ENCODE peak calls at places on chromosomes 16 and 17, in nine cellular contexts. One of them, this sample, is unnamed.

GRCh38 chr17:67491678-67492019 is 114.6 kb downstream of the PITPNC1 start:
- DNase-seq in ascending aorta: no peak
- DNase-seq in psoas muscle: no peak
- DNase-seq in Peyer's patch: no peak
- DNase-seq in endothelial cell: no peak
- DNase-seq in tibial artery: no peak
- DNase-seq in nephron progenitor cell: no peak
- DNase-seq in HFFc6: no peak
- DNase-seq in H9: peak; percentile 28
- DNase-seq in this sample: no peak

GRCh38 chr16:57639172-57639571 is 10.7 kb downstream of the ADGRG1 start:
- DNase-seq in HFFc6: no peak
- DNase-seq in Peyer's patch: no peak
- DNase-seq in nephron progenitor cell: peak; percentile 83
- DNase-seq in ascending aorta: no peak
- DNase-seq in tibial artery: no peak
- DNase-seq in endothelial cell: peak; percentile 68
- DNase-seq in psoas muscle: no peak
- DNase-seq in H9: peak; percentile 78
- DNase-seq in this sample: peak; percentile 72

GRCh38 chr17:34579017-34579946 is at the start of gene TMEM132E:
- DNase-seq in HFFc6: no peak
- DNase-seq in tibial artery: no peak
- DNase-seq in psoas muscle: no peak
- DNase-seq in nephron progenitor cell: peak; percentile 80
- DNase-seq in endothelial cell: peak; percentile 33
- DNase-seq in Peyer's patch: peak; percentile 54
- DNase-seq in ascending aorta: no peak
- DNase-seq in H9: peak; percentile 71
- DNase-seq in this sample: no peak

GRCh38 chr16:58346831-58347371 is 45.4 kb upstream of the GINS3 start:
- DNase-seq in psoas muscle: no peak
- DNase-seq in H9: no peak
- DNase-seq in ascending aorta: no peak
- DNase-seq in endothelial cell: no peak
- DNase-seq in HFFc6: no peak
- DNase-seq in Peyer's patch: no peak
- DNase-seq in tibial artery: no peak
- DNase-seq in nephron progenitor cell: no peak
- DNase-seq in this sample: no peak

GRCh38 chr16:10929853-10930754 is 12.2 kb downstream of the DEXI start:
- DNase-seq in Peyer's patch: no peak
- DNase-seq in ascending aorta: no peak
- DNase-seq in H9: no peak
- DNase-seq in psoas muscle: no peak
- DNase-seq in HFFc6: no peak
- DNase-seq in endothelial cell: no peak
- DNase-seq in tibial artery: no peak
- DNase-seq in nephron progenitor cell: no peak
- DNase-seq in this sample: no peak

GRCh38 chr17:65856865-65857264 is 295.4 kb upstream of the AXIN2 start:
- DNase-seq in HFFc6: peak; percentile 0
- DNase-seq in Peyer's patch: no peak
- DNase-seq in nephron progenitor cell: no peak
- DNase-seq in H9: no peak
- DNase-seq in ascending aorta: no peak
- DNase-seq in psoas muscle: no peak
- DNase-seq in tibial artery: no peak
- DNase-seq in endothelial cell: no peak
- DNase-seq in this sample: no peak

GRCh38 chr16:78353610-78354009 is 254.2 kb downstream of the WWOX start:
- DNase-seq in endothelial cell: no peak
- DNase-seq in ascending aorta: no peak
- DNase-seq in Peyer's patch: no peak
- DNase-seq in tibial artery: no peak
- DNase-seq in nephron progenitor cell: no peak
- DNase-seq in HFFc6: no peak
- DNase-seq in H9: no peak
- DNase-seq in psoas muscle: no peak
- DNase-seq in this sample: no peak

GRCh38 chr17:4436846-4437245 is 3.1 kb downstream of the SPNS3 start:
- DNase-seq in ascending aorta: no peak
- DNase-seq in nephron progenitor cell: no peak
- DNase-seq in tibial artery: no peak
- DNase-seq in psoas muscle: no peak
- DNase-seq in HFFc6: no peak
- DNase-seq in endothelial cell: no peak
- DNase-seq in Peyer's patch: no peak
- DNase-seq in H9: no peak
- DNase-seq in this sample: no peak

GRCh38 chr16:58196898-58197313 is 1.0 kb downstream of the CSNK2A2 start:
- DNase-seq in tibial artery: no peak
- DNase-seq in Peyer's patch: no peak
- DNase-seq in endothelial cell: no peak
- DNase-seq in H9: no peak
- DNase-seq in nephron progenitor cell: no peak
- DNase-seq in psoas muscle: no peak
- DNase-seq in ascending aorta: no peak
- DNase-seq in HFFc6: peak; percentile 3
- DNase-seq in this sample: no peak

DNA sequence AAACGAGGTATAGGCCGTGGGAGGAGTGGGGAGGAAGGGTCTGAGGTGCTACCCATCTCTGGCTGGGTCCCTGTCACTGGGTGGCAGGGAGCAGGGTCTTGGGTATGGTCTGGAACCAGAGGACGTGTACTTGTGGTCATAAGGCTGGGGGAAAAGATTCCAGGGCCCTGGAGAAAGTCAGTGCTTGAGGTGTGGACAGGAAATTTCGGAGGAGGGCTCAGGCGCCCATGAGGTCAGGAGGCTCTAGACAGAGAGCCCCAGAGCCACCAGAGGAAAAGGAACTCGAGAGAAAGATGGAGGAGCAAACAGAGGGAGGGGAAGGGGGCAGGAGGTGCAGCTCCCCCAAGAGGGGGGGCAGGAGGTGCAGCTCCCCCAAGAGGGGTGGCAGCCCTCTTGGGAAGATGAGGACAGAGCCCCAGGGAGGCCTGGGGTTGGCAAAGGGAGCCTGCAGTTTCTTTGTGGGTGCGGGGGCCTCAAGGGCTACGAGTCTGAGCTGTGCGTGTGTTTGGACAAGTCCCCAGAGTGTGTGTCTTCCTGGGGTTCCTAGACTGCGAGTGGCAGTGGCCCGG is 683 bp upstream of the SLC7A6 start:
- DNase-seq in HFFc6: no peak
- DNase-seq in nephron progenitor cell: no peak
- DNase-seq in tibial artery: no peak
- DNase-seq in H9: no peak
- DNase-seq in Peyer's patch: no peak
- DNase-seq in ascending aorta: no peak
- DNase-seq in endothelial cell: no peak
- DNase-seq in psoas muscle: no peak
- DNase-seq in this sample: no peak
- TF ChIP-seq CTCF in HFFc6: no peak
- TF ChIP-seq CTCF in nephron progenitor cell: no peak
- TF ChIP-seq CTCF in tibial artery: no peak
- TF ChIP-seq CTCF in H9: no peak
- TF ChIP-seq CTCF in Peyer's patch: no peak
- TF ChIP-seq CTCF in ascending aorta: no peak
- TF ChIP-seq CTCF in endothelial cell: peak; percentile 72
- TF ChIP-seq CTCF in psoas muscle: no peak
- TF ChIP-seq CTCF in this sample: no peak

DNA sequence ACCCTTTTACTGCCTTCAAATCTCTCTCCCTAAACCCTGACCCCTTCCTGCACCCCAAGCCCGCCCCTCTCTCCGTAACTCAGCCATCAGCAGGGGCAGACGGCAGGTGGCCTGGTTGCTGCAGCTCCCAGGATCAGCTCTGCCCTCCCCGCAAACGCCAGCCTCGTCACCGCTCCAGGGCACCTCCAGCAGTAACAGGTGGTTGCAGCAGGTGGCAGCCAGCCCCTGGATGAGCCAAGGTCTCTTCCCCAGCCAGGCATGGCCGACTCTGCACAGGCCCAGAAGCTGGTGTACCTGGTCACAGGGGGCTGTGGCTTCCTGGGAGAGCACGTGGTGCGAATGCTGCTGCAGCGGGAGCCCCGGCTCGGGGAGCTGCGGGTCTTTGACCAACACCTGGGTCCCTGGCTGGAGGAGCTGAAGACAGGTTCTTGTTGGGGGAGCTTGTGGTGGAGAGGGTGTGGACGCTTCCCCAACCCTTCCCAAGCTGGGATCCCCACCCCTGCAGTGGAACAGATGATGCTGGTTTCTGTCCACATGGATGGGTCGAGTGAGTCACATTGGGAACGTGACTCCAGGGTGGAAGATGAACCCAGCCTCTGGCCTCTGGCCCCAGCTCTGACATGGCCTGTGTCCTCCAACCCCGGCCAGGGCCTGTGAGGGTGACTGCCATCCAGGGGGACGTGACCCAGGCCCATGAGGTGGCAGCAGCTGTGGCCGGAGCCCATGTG is 558 bp downstream of the HSD3B7 start:
- DNase-seq in nephron progenitor cell: no peak
- DNase-seq in psoas muscle: peak; percentile 77
- DNase-seq in endothelial cell: no peak
- DNase-seq in tibial artery: no peak
- DNase-seq in ascending aorta: no peak
- DNase-seq in H9: peak; percentile 81
- DNase-seq in HFFc6: peak; percentile 12
- DNase-seq in Peyer's patch: peak; percentile 89
- DNase-seq in this sample: no peak
- TF ChIP-seq CTCF in nephron progenitor cell: no peak
- TF ChIP-seq CTCF in psoas muscle: no peak
- TF ChIP-seq CTCF in endothelial cell: no peak
- TF ChIP-seq CTCF in tibial artery: no peak
- TF ChIP-seq CTCF in ascending aorta: no peak
- TF ChIP-seq CTCF in H9: no peak
- TF ChIP-seq CTCF in HFFc6: no peak
- TF ChIP-seq CTCF in Peyer's patch: no peak
- TF ChIP-seq CTCF in this sample: no peak

GRCh38 chr16:67248401-67249177 is at the start of gene SLC9A5:
- DNase-seq in psoas muscle: peak; percentile 79
- DNase-seq in Peyer's patch: peak; percentile 54
- DNase-seq in HFFc6: no peak
- DNase-seq in H9: peak; percentile 61
- DNase-seq in tibial artery: no peak
- DNase-seq in ascending aorta: no peak
- DNase-seq in nephron progenitor cell: peak; percentile 56
- DNase-seq in endothelial cell: peak; percentile 48
- DNase-seq in this sample: peak; percentile 35
- TF ChIP-seq CTCF in psoas muscle: peak; percentile 29
- TF ChIP-seq CTCF in Peyer's patch: no peak
- TF ChIP-seq CTCF in HFFc6: peak; percentile 63
- TF ChIP-seq CTCF in H9: peak; percentile 20
- TF ChIP-seq CTCF in tibial artery: peak; percentile 25
- TF ChIP-seq CTCF in ascending aorta: peak; percentile 23
- TF ChIP-seq CTCF in nephron progenitor cell: no peak
- TF ChIP-seq CTCF in endothelial cell: no peak
- TF ChIP-seq CTCF in this sample: peak; percentile 44

GRCh38 chr17:41735744-41736143 is 1.3 kb upstream of the HAP1 start:
- DNase-seq in HFFc6: no peak
- DNase-seq in endothelial cell: no peak
- DNase-seq in ascending aorta: no peak
- DNase-seq in Peyer's patch: no peak
- DNase-seq in nephron progenitor cell: no peak
- DNase-seq in tibial artery: no peak
- DNase-seq in psoas muscle: no peak
- DNase-seq in H9: peak; percentile 30
- DNase-seq in this sample: no peak

GRCh38 chr17:41734139-41734948 is at the start of gene HAP1:
- DNase-seq in tibial artery: no peak
- DNase-seq in Peyer's patch: no peak
- DNase-seq in H9: peak; percentile 84
- DNase-seq in HFFc6: no peak
- DNase-seq in psoas muscle: no peak
- DNase-seq in endothelial cell: peak; percentile 65
- DNase-seq in ascending aorta: peak; percentile 67
- DNase-seq in nephron progenitor cell: peak; percentile 78
- DNase-seq in this sample: peak; percentile 63

GRCh38 chr17:41731836-41732235 is 2.6 kb downstream of the HAP1 start:
- DNase-seq in nephron progenitor cell: no peak
- DNase-seq in H9: no peak
- DNase-seq in Peyer's patch: no peak
- DNase-seq in ascending aorta: no peak
- DNase-seq in HFFc6: no peak
- DNase-seq in tibial artery: no peak
- DNase-seq in psoas muscle: no peak
- DNase-seq in endothelial cell: no peak
- DNase-seq in this sample: no peak

GRCh38 chr17:41734949-41735313 is 488 bp upstream of the HAP1 start:
- DNase-seq in psoas muscle: no peak
- DNase-seq in H9: no peak
- DNase-seq in tibial artery: no peak
- DNase-seq in HFFc6: no peak
- DNase-seq in endothelial cell: peak; percentile 31
- DNase-seq in ascending aorta: no peak
- DNase-seq in Peyer's patch: no peak
- DNase-seq in nephron progenitor cell: no peak
- DNase-seq in this sample: no peak

DNA sequence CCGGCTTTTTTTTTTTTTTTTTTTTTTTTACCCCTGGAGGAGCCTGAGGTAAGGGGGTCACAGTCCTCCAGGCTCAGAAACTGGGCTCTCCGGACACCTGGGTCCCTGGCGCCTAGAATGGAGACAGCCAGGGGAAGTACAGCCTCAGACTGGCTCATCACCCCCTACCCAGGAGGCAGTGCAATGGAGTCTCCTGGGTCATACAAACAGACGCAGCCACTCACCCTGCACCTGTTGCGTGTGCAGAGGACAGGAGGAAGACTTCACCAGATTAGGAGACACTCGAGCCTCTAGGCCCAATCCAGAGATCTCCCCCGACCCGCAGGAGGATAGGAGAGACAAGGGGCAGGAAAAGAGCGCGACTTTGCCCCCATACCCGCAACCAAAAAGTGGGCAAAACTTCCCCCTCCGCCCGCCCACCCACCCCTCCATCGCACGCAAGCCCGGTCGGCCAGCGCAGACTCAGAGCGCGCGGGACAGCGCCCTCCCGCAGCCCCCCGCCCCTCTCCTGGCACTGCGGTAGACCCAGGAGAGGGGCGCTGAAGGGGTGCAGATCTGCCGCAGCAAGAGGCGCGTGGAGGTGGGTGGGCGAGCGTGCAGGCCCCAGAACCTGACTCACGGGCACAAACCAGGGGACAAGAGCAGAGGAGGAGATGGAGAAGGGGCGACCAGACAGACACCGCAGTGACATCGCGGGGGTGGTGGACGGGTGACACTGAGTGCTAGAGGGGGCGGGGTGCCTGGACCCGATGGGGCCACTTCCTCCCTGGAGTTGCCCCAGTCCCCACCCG is 900 bp downstream of the HAP1 start:
- DNase-seq in psoas muscle: no peak
- DNase-seq in endothelial cell: no peak
- DNase-seq in tibial artery: no peak
- DNase-seq in H9: peak; percentile 49
- DNase-seq in Peyer's patch: no peak
- DNase-seq in ascending aorta: no peak
- DNase-seq in HFFc6: no peak
- DNase-seq in nephron progenitor cell: peak; percentile 41
- DNase-seq in this sample: no peak
- TF ChIP-seq CTCF in psoas muscle: no peak
- TF ChIP-seq CTCF in endothelial cell: no peak
- TF ChIP-seq CTCF in tibial artery: no peak
- TF ChIP-seq CTCF in H9: no peak
- TF ChIP-seq CTCF in Peyer's patch: no peak
- TF ChIP-seq CTCF in ascending aorta: no peak
- TF ChIP-seq CTCF in HFFc6: no peak
- TF ChIP-seq CTCF in nephron progenitor cell: no peak
- TF ChIP-seq CTCF in this sample: no peak

GRCh38 chr17:68600123-68600880 is 865 bp downstream of the FAM20A start:
- DNase-seq in HFFc6: no peak
- DNase-seq in tibial artery: no peak
- DNase-seq in nephron progenitor cell: peak; percentile 65
- DNase-seq in endothelial cell: peak; percentile 42
- DNase-seq in H9: peak; percentile 88
- DNase-seq in Peyer's patch: peak; percentile 50
- DNase-seq in psoas muscle: peak; percentile 63
- DNase-seq in ascending aorta: no peak
- DNase-seq in this sample: peak; percentile 42
- TF ChIP-seq CTCF in HFFc6: no peak
- TF ChIP-seq CTCF in tibial artery: no peak
- TF ChIP-seq CTCF in nephron progenitor cell: no peak
- TF ChIP-seq CTCF in endothelial cell: no peak
- TF ChIP-seq CTCF in H9: peak; percentile 60
- TF ChIP-seq CTCF in Peyer's patch: no peak
- TF ChIP-seq CTCF in psoas muscle: no peak
- TF ChIP-seq CTCF in ascending aorta: no peak
- TF ChIP-seq CTCF in this sample: no peak